ENCODE peak calls at places on chromosomes 4 and X, in seven cellular contexts. One of them, this sample, is unnamed.

GRCh38 chrX:122817321-122817720 is 366.8 kb upstream of the GRIA3 start:
- DNase-seq in PC-3: no peak
- DNase-seq in SJSA1: no peak
- DNase-seq in activated gamma-delta T cell treated with anti-CD3 and anti-CD28 coated beads, Interleukin-2, amount 50 U/mL, for 16 hours: no peak
- DNase-seq in astrocyte: no peak
- DNase-seq in thoracic aorta: no peak
- DNase-seq in AG09309: no peak
- DNase-seq in this sample: no peak

GRCh38 chr4:183989471-183989870 is 84.4 kb downstream of the STOX2 start:
- DNase-seq in PC-3: no peak
- DNase-seq in SJSA1: no peak
- DNase-seq in activated gamma-delta T cell treated with anti-CD3 and anti-CD28 coated beads, Interleukin-2, amount 50 U/mL, for 16 hours: no peak
- DNase-seq in AG09309: peak; percentile 8
- DNase-seq in thoracic aorta: no peak
- DNase-seq in astrocyte: peak; percentile 36
- DNase-seq in this sample: no peak

GRCh38 chr4:83282049-83282535 is 2.5 kb downstream of the COQ2 start:
- DNase-seq in AG09309: no peak
- DNase-seq in thoracic aorta: no peak
- DNase-seq in astrocyte: peak; percentile 15
- DNase-seq in activated gamma-delta T cell treated with anti-CD3 and anti-CD28 coated beads, Interleukin-2, amount 50 U/mL, for 16 hours: peak; percentile 44
- DNase-seq in PC-3: peak; percentile 74
- DNase-seq in SJSA1: peak; percentile 61
- DNase-seq in this sample: peak; percentile 41

GRCh38 chrX:38105216-38105725 is 98.9 kb downstream of the SYTL5 start:
- DNase-seq in AG09309: no peak
- DNase-seq in astrocyte: no peak
- DNase-seq in PC-3: no peak
- DNase-seq in activated gamma-delta T cell treated with anti-CD3 and anti-CD28 coated beads, Interleukin-2, amount 50 U/mL, for 16 hours: no peak
- DNase-seq in SJSA1: no peak
- DNase-seq in thoracic aorta: no peak
- DNase-seq in this sample: no peak

GRCh38 chr4:78599931-78600375 is 48.4 kb downstream of the ANXA3 start:
- DNase-seq in thoracic aorta: no peak
- DNase-seq in astrocyte: no peak
- DNase-seq in AG09309: no peak
- DNase-seq in SJSA1: no peak
- DNase-seq in activated gamma-delta T cell treated with anti-CD3 and anti-CD28 coated beads, Interleukin-2, amount 50 U/mL, for 16 hours: no peak
- DNase-seq in PC-3: no peak
- DNase-seq in this sample: no peak

GRCh38 chr4:158754385-158755180 is 14.2 kb upstream of the FNIP2 start:
- DNase-seq in astrocyte: peak; percentile 83
- DNase-seq in activated gamma-delta T cell treated with anti-CD3 and anti-CD28 coated beads, Interleukin-2, amount 50 U/mL, for 16 hours: no peak
- DNase-seq in thoracic aorta: no peak
- DNase-seq in AG09309: peak; percentile 71
- DNase-seq in SJSA1: no peak
- DNase-seq in PC-3: no peak
- DNase-seq in this sample: no peak

GRCh38 chrX:20063716-20064351 is 52.9 kb downstream of the MAP7D2 start:
- DNase-seq in thoracic aorta: no peak
- DNase-seq in SJSA1: no peak
- DNase-seq in activated gamma-delta T cell treated with anti-CD3 and anti-CD28 coated beads, Interleukin-2, amount 50 U/mL, for 16 hours: no peak
- DNase-seq in astrocyte: no peak
- DNase-seq in PC-3: no peak
- DNase-seq in AG09309: no peak
- DNase-seq in this sample: no peak

GRCh38 chr4:825063-825968 is 613 bp downstream of the CPLX1 start:
- DNase-seq in activated gamma-delta T cell treated with anti-CD3 and anti-CD28 coated beads, Interleukin-2, amount 50 U/mL, for 16 hours: peak; percentile 15
- DNase-seq in AG09309: no peak
- DNase-seq in thoracic aorta: no peak
- DNase-seq in PC-3: no peak
- DNase-seq in SJSA1: no peak
- DNase-seq in astrocyte: no peak
- DNase-seq in this sample: no peak

GRCh38 chr4:879730-880079 is 52.4 kb downstream of the GAK start:
- DNase-seq in SJSA1: no peak
- DNase-seq in AG09309: no peak
- DNase-seq in thoracic aorta: no peak
- DNase-seq in astrocyte: no peak
- DNase-seq in PC-3: no peak
- DNase-seq in activated gamma-delta T cell treated with anti-CD3 and anti-CD28 coated beads, Interleukin-2, amount 50 U/mL, for 16 hours: peak; percentile 49
- DNase-seq in this sample: no peak

GRCh38 chrX:37867509-37868153 is 20.3 kb upstream of the DYNLT3 start:
- DNase-seq in PC-3: no peak
- DNase-seq in activated gamma-delta T cell treated with anti-CD3 and anti-CD28 coated beads, Interleukin-2, amount 50 U/mL, for 16 hours: no peak
- DNase-seq in thoracic aorta: no peak
- DNase-seq in astrocyte: no peak
- DNase-seq in AG09309: no peak
- DNase-seq in SJSA1: no peak
- DNase-seq in this sample: no peak

GRCh38 chr4:26457412-26457811 is 32.9 kb downstream of the CCKAR start:
- DNase-seq in thoracic aorta: no peak
- DNase-seq in activated gamma-delta T cell treated with anti-CD3 and anti-CD28 coated beads, Interleukin-2, amount 50 U/mL, for 16 hours: no peak
- DNase-seq in astrocyte: no peak
- DNase-seq in SJSA1: no peak
- DNase-seq in PC-3: no peak
- DNase-seq in AG09309: no peak
- DNase-seq in this sample: no peak

GRCh38 chr4:23036503-23036902 is 343.8 kb downstream of the GBA3 start:
- DNase-seq in SJSA1: no peak
- DNase-seq in AG09309: no peak
- DNase-seq in activated gamma-delta T cell treated with anti-CD3 and anti-CD28 coated beads, Interleukin-2, amount 50 U/mL, for 16 hours: no peak
- DNase-seq in PC-3: peak; percentile 64
- DNase-seq in astrocyte: no peak
- DNase-seq in thoracic aorta: no peak
- DNase-seq in this sample: no peak

GRCh38 chr4:150479665-150480064 is 102.3 kb upstream of the MAB21L2 start:
- DNase-seq in SJSA1: no peak
- DNase-seq in AG09309: no peak
- DNase-seq in activated gamma-delta T cell treated with anti-CD3 and anti-CD28 coated beads, Interleukin-2, amount 50 U/mL, for 16 hours: no peak
- DNase-seq in PC-3: no peak
- DNase-seq in thoracic aorta: no peak
- DNase-seq in astrocyte: no peak
- DNase-seq in this sample: no peak

GRCh38 chrX:137707348-137707747 is 141.4 kb downstream of the ZIC3 start:
- DNase-seq in PC-3: no peak
- DNase-seq in AG09309: no peak
- DNase-seq in activated gamma-delta T cell treated with anti-CD3 and anti-CD28 coated beads, Interleukin-2, amount 50 U/mL, for 16 hours: no peak
- DNase-seq in astrocyte: no peak
- DNase-seq in thoracic aorta: no peak
- DNase-seq in SJSA1: no peak
- DNase-seq in this sample: no peak

GRCh38 chr4:112196446-112196845 is 35.1 kb upstream of the AP1AR start:
- DNase-seq in thoracic aorta: no peak
- DNase-seq in AG09309: no peak
- DNase-seq in SJSA1: no peak
- DNase-seq in PC-3: no peak
- DNase-seq in astrocyte: no peak
- DNase-seq in activated gamma-delta T cell treated with anti-CD3 and anti-CD28 coated beads, Interleukin-2, amount 50 U/mL, for 16 hours: no peak
- DNase-seq in this sample: no peak

GRCh38 chrX:150038977-150039599 is 100.8 kb upstream of the EOLA2 start:
- DNase-seq in PC-3: peak; percentile 49
- DNase-seq in AG09309: no peak
- DNase-seq in activated gamma-delta T cell treated with anti-CD3 and anti-CD28 coated beads, Interleukin-2, amount 50 U/mL, for 16 hours: no peak
- DNase-seq in SJSA1: peak; percentile 54
- DNase-seq in astrocyte: peak; percentile 36
- DNase-seq in thoracic aorta: no peak
- DNase-seq in this sample: no peak

GRCh38 chrX:41971346-41971745 is 48.0 kb upstream of the CASK start:
- DNase-seq in AG09309: no peak
- DNase-seq in astrocyte: no peak
- DNase-seq in PC-3: peak; percentile 34
- DNase-seq in SJSA1: no peak
- DNase-seq in activated gamma-delta T cell treated with anti-CD3 and anti-CD28 coated beads, Interleukin-2, amount 50 U/mL, for 16 hours: no peak
- DNase-seq in thoracic aorta: no peak
- DNase-seq in this sample: no peak

GRCh38 chrX:149491812-149492211 is 13.3 kb downstream of the IDS start:
- DNase-seq in SJSA1: no peak
- DNase-seq in PC-3: no peak
- DNase-seq in activated gamma-delta T cell treated with anti-CD3 and anti-CD28 coated beads, Interleukin-2, amount 50 U/mL, for 16 hours: no peak
- DNase-seq in thoracic aorta: no peak
- DNase-seq in astrocyte: no peak
- DNase-seq in AG09309: no peak
- DNase-seq in this sample: no peak

GRCh38 chr4:113760852-113761681 is 471 bp downstream of the CAMK2D start:
- DNase-seq in astrocyte: peak; percentile 60
- DNase-seq in PC-3: peak; percentile 43
- DNase-seq in activated gamma-delta T cell treated with anti-CD3 and anti-CD28 coated beads, Interleukin-2, amount 50 U/mL, for 16 hours: peak; percentile 22
- DNase-seq in SJSA1: peak; percentile 73
- DNase-seq in thoracic aorta: peak; percentile 33
- DNase-seq in AG09309: no peak
- DNase-seq in this sample: no peak

GRCh38 chr4:142404191-142404611 is 441.9 kb downstream of the INPP4B start:
- DNase-seq in thoracic aorta: peak; percentile 3
- DNase-seq in astrocyte: peak; percentile 83
- DNase-seq in PC-3: peak; percentile 87
- DNase-seq in SJSA1: peak; percentile 28
- DNase-seq in activated gamma-delta T cell treated with anti-CD3 and anti-CD28 coated beads, Interleukin-2, amount 50 U/mL, for 16 hours: no peak
- DNase-seq in AG09309: no peak
- DNase-seq in this sample: no peak

GRCh38 chr4:82745173-82745842 is 53.3 kb downstream of the SCD5 start:
- DNase-seq in thoracic aorta: no peak
- DNase-seq in activated gamma-delta T cell treated with anti-CD3 and anti-CD28 coated beads, Interleukin-2, amount 50 U/mL, for 16 hours: no peak
- DNase-seq in SJSA1: peak; percentile 20
- DNase-seq in AG09309: peak; percentile 42
- DNase-seq in PC-3: no peak
- DNase-seq in astrocyte: peak; percentile 88
- DNase-seq in this sample: peak; percentile 69

GRCh38 chr4:102554482-102554881 is 53.3 kb downstream of the NFKB1 start:
- DNase-seq in PC-3: no peak
- DNase-seq in SJSA1: peak; percentile 34
- DNase-seq in thoracic aorta: no peak
- DNase-seq in astrocyte: peak; percentile 70
- DNase-seq in AG09309: no peak
- DNase-seq in activated gamma-delta T cell treated with anti-CD3 and anti-CD28 coated beads, Interleukin-2, amount 50 U/mL, for 16 hours: no peak
- DNase-seq in this sample: no peak

GRCh38 chrX:545488-545887 is 85.1 kb upstream of the SHOX start:
- DNase-seq in PC-3: no peak
- DNase-seq in activated gamma-delta T cell treated with anti-CD3 and anti-CD28 coated beads, Interleukin-2, amount 50 U/mL, for 16 hours: no peak
- DNase-seq in astrocyte: no peak
- DNase-seq in AG09309: no peak
- DNase-seq in thoracic aorta: no peak
- DNase-seq in SJSA1: no peak
- DNase-seq in this sample: no peak

GRCh38 chr4:121212801-121213200 is 48.7 kb upstream of the TNIP3 start:
- DNase-seq in astrocyte: no peak
- DNase-seq in AG09309: no peak
- DNase-seq in SJSA1: no peak
- DNase-seq in activated gamma-delta T cell treated with anti-CD3 and anti-CD28 coated beads, Interleukin-2, amount 50 U/mL, for 16 hours: no peak
- DNase-seq in PC-3: no peak
- DNase-seq in thoracic aorta: no peak
- DNase-seq in this sample: no peak

GRCh38 chr4:84846985-84847384 is 119.5 kb downstream of the WDFY3 start:
- DNase-seq in astrocyte: no peak
- DNase-seq in SJSA1: no peak
- DNase-seq in AG09309: no peak
- DNase-seq in PC-3: no peak
- DNase-seq in activated gamma-delta T cell treated with anti-CD3 and anti-CD28 coated beads, Interleukin-2, amount 50 U/mL, for 16 hours: no peak
- DNase-seq in thoracic aorta: no peak
- DNase-seq in this sample: no peak

GRCh38 chrX:17931855-17932254 is 70.8 kb upstream of the RAI2 start:
- DNase-seq in PC-3: no peak
- DNase-seq in SJSA1: no peak
- DNase-seq in AG09309: no peak
- DNase-seq in activated gamma-delta T cell treated with anti-CD3 and anti-CD28 coated beads, Interleukin-2, amount 50 U/mL, for 16 hours: no peak
- DNase-seq in astrocyte: no peak
- DNase-seq in thoracic aorta: no peak
- DNase-seq in this sample: no peak

GRCh38 chrX:75784689-75785491 is at the start of gene MAGEE2:
- DNase-seq in AG09309: no peak
- DNase-seq in SJSA1: no peak
- DNase-seq in PC-3: no peak
- DNase-seq in astrocyte: no peak
- DNase-seq in activated gamma-delta T cell treated with anti-CD3 and anti-CD28 coated beads, Interleukin-2, amount 50 U/mL, for 16 hours: no peak
- DNase-seq in thoracic aorta: no peak
- DNase-seq in this sample: no peak

GRCh38 chrX:149570668-149571067 is 16.6 kb downstream of the MAGEA9B start:
- DNase-seq in PC-3: peak; percentile 50
- DNase-seq in AG09309: peak; percentile 39
- DNase-seq in activated gamma-delta T cell treated with anti-CD3 and anti-CD28 coated beads, Interleukin-2, amount 50 U/mL, for 16 hours: no peak
- DNase-seq in thoracic aorta: no peak
- DNase-seq in astrocyte: peak; percentile 33
- DNase-seq in SJSA1: peak; percentile 10
- DNase-seq in this sample: no peak

GRCh38 chr4:14916554-14917304 is 85.6 kb upstream of the CPEB2 start:
- DNase-seq in astrocyte: peak; percentile 83
- DNase-seq in SJSA1: no peak
- DNase-seq in thoracic aorta: no peak
- DNase-seq in PC-3: peak; percentile 84
- DNase-seq in activated gamma-delta T cell treated with anti-CD3 and anti-CD28 coated beads, Interleukin-2, amount 50 U/mL, for 16 hours: no peak
- DNase-seq in AG09309: no peak
- DNase-seq in this sample: peak; percentile 62

This sample was measured in HS-27A.